ENCODE peak calls at places on chromosomes 2 and 18, in seven cellular contexts. One of them, this sample, is unnamed.

GRCh38 chr2:195252018-195252417 is 405.0 kb upstream of the SLC39A10 start:
- DNase-seq in posterior cingulate gyrus: no peak
- DNase-seq in stimulated activated CD8-positive, alpha-beta memory T cell treated with anti-CD3 and anti-CD28 coated beads, Interleukin-2, amount 100 ng/mL, for 1 hour: no peak
- DNase-seq in upper lobe of right lung: no peak
- DNase-seq in sciatic nerve: no peak
- DNase-seq in naive B cell: no peak
- DNase-seq in cerebellar cortex: no peak
- DNase-seq in this sample: no peak

GRCh38 chr18:12470382-12471090 is 62.8 kb downstream of the PRELID3A start:
- DNase-seq in posterior cingulate gyrus: peak; percentile 11
- DNase-seq in stimulated activated CD8-positive, alpha-beta memory T cell treated with anti-CD3 and anti-CD28 coated beads, Interleukin-2, amount 100 ng/mL, for 1 hour: no peak
- DNase-seq in upper lobe of right lung: no peak
- DNase-seq in sciatic nerve: no peak
- DNase-seq in naive B cell: no peak
- DNase-seq in cerebellar cortex: peak; percentile 8
- DNase-seq in this sample: no peak

GRCh38 chr2:54767921-54768320 is 44.5 kb downstream of the EML6 start:
- DNase-seq in posterior cingulate gyrus: no peak
- DNase-seq in stimulated activated CD8-positive, alpha-beta memory T cell treated with anti-CD3 and anti-CD28 coated beads, Interleukin-2, amount 100 ng/mL, for 1 hour: no peak
- DNase-seq in upper lobe of right lung: no peak
- DNase-seq in sciatic nerve: no peak
- DNase-seq in naive B cell: no peak
- DNase-seq in cerebellar cortex: no peak
- DNase-seq in this sample: no peak

GRCh38 chr2:202373490-202373889 is 2.6 kb upstream of the BMPR2 start:
- DNase-seq in posterior cingulate gyrus: no peak
- DNase-seq in stimulated activated CD8-positive, alpha-beta memory T cell treated with anti-CD3 and anti-CD28 coated beads, Interleukin-2, amount 100 ng/mL, for 1 hour: no peak
- DNase-seq in upper lobe of right lung: no peak
- DNase-seq in sciatic nerve: no peak
- DNase-seq in naive B cell: no peak
- DNase-seq in cerebellar cortex: no peak
- DNase-seq in this sample: no peak

GRCh38 chr2:169026056-169026455 is 5.1 kb downstream of the ABCB11 start:
- DNase-seq in posterior cingulate gyrus: no peak
- DNase-seq in stimulated activated CD8-positive, alpha-beta memory T cell treated with anti-CD3 and anti-CD28 coated beads, Interleukin-2, amount 100 ng/mL, for 1 hour: no peak
- DNase-seq in upper lobe of right lung: no peak
- DNase-seq in sciatic nerve: no peak
- DNase-seq in naive B cell: no peak
- DNase-seq in cerebellar cortex: no peak
- DNase-seq in this sample: no peak

GRCh38 chr2:15480552-15480951 is 80.6 kb downstream of the NBAS start:
- DNase-seq in posterior cingulate gyrus: no peak
- DNase-seq in stimulated activated CD8-positive, alpha-beta memory T cell treated with anti-CD3 and anti-CD28 coated beads, Interleukin-2, amount 100 ng/mL, for 1 hour: no peak
- DNase-seq in upper lobe of right lung: no peak
- DNase-seq in sciatic nerve: no peak
- DNase-seq in naive B cell: no peak
- DNase-seq in cerebellar cortex: no peak
- DNase-seq in this sample: no peak

GRCh38 chr2:136025057-136025973 is 39.9 kb upstream of the DARS1 start:
- DNase-seq in posterior cingulate gyrus: peak; percentile 86
- DNase-seq in stimulated activated CD8-positive, alpha-beta memory T cell treated with anti-CD3 and anti-CD28 coated beads, Interleukin-2, amount 100 ng/mL, for 1 hour: no peak
- DNase-seq in upper lobe of right lung: peak; percentile 85
- DNase-seq in sciatic nerve: peak; percentile 70
- DNase-seq in naive B cell: peak; percentile 36
- DNase-seq in cerebellar cortex: peak; percentile 57
- DNase-seq in this sample: no peak

GRCh38 chr2:161115605-161116097 is 44.6 kb upstream of the TANK start:
- DNase-seq in posterior cingulate gyrus: no peak
- DNase-seq in stimulated activated CD8-positive, alpha-beta memory T cell treated with anti-CD3 and anti-CD28 coated beads, Interleukin-2, amount 100 ng/mL, for 1 hour: no peak
- DNase-seq in upper lobe of right lung: no peak
- DNase-seq in sciatic nerve: no peak
- DNase-seq in naive B cell: no peak
- DNase-seq in cerebellar cortex: no peak
- DNase-seq in this sample: no peak

GRCh38 chr2:4909486-4909885 is 782.7 kb upstream of the SOX11 start:
- DNase-seq in posterior cingulate gyrus: no peak
- DNase-seq in stimulated activated CD8-positive, alpha-beta memory T cell treated with anti-CD3 and anti-CD28 coated beads, Interleukin-2, amount 100 ng/mL, for 1 hour: no peak
- DNase-seq in upper lobe of right lung: no peak
- DNase-seq in sciatic nerve: no peak
- DNase-seq in naive B cell: no peak
- DNase-seq in cerebellar cortex: no peak
- DNase-seq in this sample: no peak

GRCh38 chr2:36466135-36466534 is 110.6 kb downstream of the CRIM1 start:
- DNase-seq in posterior cingulate gyrus: no peak
- DNase-seq in stimulated activated CD8-positive, alpha-beta memory T cell treated with anti-CD3 and anti-CD28 coated beads, Interleukin-2, amount 100 ng/mL, for 1 hour: no peak
- DNase-seq in upper lobe of right lung: no peak
- DNase-seq in sciatic nerve: no peak
- DNase-seq in naive B cell: no peak
- DNase-seq in cerebellar cortex: no peak
- DNase-seq in this sample: no peak

GRCh38 chr18:2924920-2925319 is 78.1 kb downstream of the EMILIN2 start:
- DNase-seq in posterior cingulate gyrus: no peak
- DNase-seq in stimulated activated CD8-positive, alpha-beta memory T cell treated with anti-CD3 and anti-CD28 coated beads, Interleukin-2, amount 100 ng/mL, for 1 hour: no peak
- DNase-seq in upper lobe of right lung: no peak
- DNase-seq in sciatic nerve: no peak
- DNase-seq in naive B cell: no peak
- DNase-seq in cerebellar cortex: no peak
- DNase-seq in this sample: no peak

GRCh38 chr2:132936261-132936660 is 266.3 kb upstream of the LYPD1 start:
- DNase-seq in posterior cingulate gyrus: no peak
- DNase-seq in stimulated activated CD8-positive, alpha-beta memory T cell treated with anti-CD3 and anti-CD28 coated beads, Interleukin-2, amount 100 ng/mL, for 1 hour: no peak
- DNase-seq in upper lobe of right lung: no peak
- DNase-seq in sciatic nerve: no peak
- DNase-seq in naive B cell: no peak
- DNase-seq in cerebellar cortex: no peak
- DNase-seq in this sample: no peak

GRCh38 chr18:23563377-23564043 is 22.8 kb downstream of the NPC1 start:
- DNase-seq in posterior cingulate gyrus: no peak
- DNase-seq in stimulated activated CD8-positive, alpha-beta memory T cell treated with anti-CD3 and anti-CD28 coated beads, Interleukin-2, amount 100 ng/mL, for 1 hour: no peak
- DNase-seq in upper lobe of right lung: no peak
- DNase-seq in sciatic nerve: no peak
- DNase-seq in naive B cell: no peak
- DNase-seq in cerebellar cortex: no peak
- DNase-seq in this sample: no peak

GRCh38 chr2:133200684-133201421 is 367.4 kb downstream of the NCKAP5 start:
- DNase-seq in posterior cingulate gyrus: no peak
- DNase-seq in stimulated activated CD8-positive, alpha-beta memory T cell treated with anti-CD3 and anti-CD28 coated beads, Interleukin-2, amount 100 ng/mL, for 1 hour: no peak
- DNase-seq in upper lobe of right lung: no peak
- DNase-seq in sciatic nerve: no peak
- DNase-seq in naive B cell: no peak
- DNase-seq in cerebellar cortex: no peak
- DNase-seq in this sample: no peak

This sample was measured in NCI-H446.